ENCODE peak calls at places on chromosomes 6 and 20, in six cellular contexts. W, G, S, C, M and N are unnamed samples.

GRCh38 chr6:161348628-161348994 is 74.8 kb upstream of the AGPAT4 start:
- DNase-seq in G (no peak), W (no peak), S (no peak), M (no peak), C (no peak), N (no peak)

GRCh38 chr20:38272961-38273360 is 12.4 kb upstream of the KIAA1755 start:
- DNase-seq in G (peak; percentile 95), W (no peak), M (no peak), C (no peak), S (no peak), N (no peak)

GRCh38 chr20:58070664-58071499 is 157.6 kb downstream of the ANKRD60 start:
- DNase-seq in W (no peak), M (no peak), S (no peak), C (no peak), G (no peak), N (no peak)

GRCh38 chr20:52031574-52032303 is 159.8 kb downstream of the ZFP64 start:
- DNase-seq in G (peak; percentile 89), M (no peak), S (no peak), C (no peak), W (no peak), N (no peak)

GRCh38 chr20:11917663-11918062 is at the start of gene BTBD3:
- DNase-seq in M (no peak), W (no peak), C (no peak), G (peak; percentile 46), S (peak; percentile 98), N (no peak)

GRCh38 chr6:149244105-149244504 is 73.4 kb upstream of the TAB2 start:
- DNase-seq in W (no peak), S (no peak), G (no peak), M (no peak), C (no peak), N (no peak)

GRCh38 chr20:61953037-61953788 is 112.5 kb downstream of the TAF4 start:
- DNase-seq in G (no peak), W (no peak), M (no peak), C (no peak), S (no peak), N (peak; percentile 44)

GRCh38 chr20:21513881-21514540 is at the start of gene NKX2-2:
- DNase-seq in W (no peak), C (no peak), G (no peak), M (no peak), S (peak; percentile 12), N (no peak)

GRCh38 chr6:97726378-97726777 is 443.4 kb upstream of the MMS22L start:
- DNase-seq in W (no peak), M (no peak), C (no peak), S (no peak), G (no peak), N (no peak)

GRCh38 chr20:63151554-63152321 is 64.2 kb downstream of the YTHDF1 start:
- DNase-seq in W (no peak), S (no peak), C (no peak), G (no peak), M (no peak), N (no peak)

GRCh38 chr20:6921717-6922386 is 154.4 kb downstream of the BMP2 start:
- DNase-seq in M (no peak), W (no peak), S (no peak), C (no peak), G (no peak), N (no peak)

GRCh38 chr20:51695574-51696303 is 72.5 kb downstream of the ATP9A start:
- DNase-seq in C (no peak), W (no peak), M (no peak), S (no peak), G (peak; percentile 78), N (no peak)

GRCh38 chr20:11686900-11687543 is 230.7 kb upstream of the BTBD3 start:
- DNase-seq in W (peak; percentile 27), C (no peak), G (peak; percentile 13), S (peak; percentile 92), M (no peak), N (no peak)

GRCh38 chr6:55497694-55498093 is 81.3 kb downstream of the HMGCLL1 start:
- DNase-seq in C (no peak), S (no peak), W (no peak), M (no peak), G (no peak), N (no peak)

GRCh38 chr6:7426447-7427169 is 37.0 kb downstream of the RIOK1 start:
- DNase-seq in W (no peak), M (no peak), C (no peak), G (no peak), S (peak; percentile 25), N (no peak)

GRCh38 chr6:113894712-113895674 is 37.8 kb downstream of the MARCKS start:
- DNase-seq in G (no peak), M (no peak), C (no peak), S (peak; percentile 39), W (no peak), N (no peak)

GRCh38 chr20:16821211-16822089 is 73.3 kb downstream of the OTOR start:
- DNase-seq in G (peak; percentile 48), S (peak; percentile 17), M (peak; percentile 14), W (no peak), C (no peak), N (peak; percentile 33)

GRCh38 chr20:51469578-51470520 is 72.7 kb downstream of the NFATC2 start:
- DNase-seq in M (no peak), W (no peak), C (no peak), G (no peak), S (peak; percentile 84), N (no peak)

GRCh38 chr6:108134213-108134973 is 31.4 kb upstream of the NR2E1 start:
- DNase-seq in G (no peak), S (no peak), C (no peak), M (no peak), W (no peak), N (no peak)